ENCODE peak calls at places on chromosomes 7 and 10, in five cellular contexts. One of them, this sample, is unnamed.

GRCh38 chr7:149126662-149127321 is 668 bp upstream of the ZNF425 start:
- DNase-seq in cardiac fibroblast: peak
- DNase-seq in Peyer's patch: peak
- DNase-seq in A549: peak
- DNase-seq in GM13976: peak
- DNase-seq in this sample: no peak

GRCh38 chr10:80460399-80461207 is 6.5 kb downstream of the TSPAN14 start:
- DNase-seq in GM13976: no peak
- DNase-seq in A549: no peak
- DNase-seq in Peyer's patch: peak
- DNase-seq in cardiac fibroblast: peak
- DNase-seq in this sample: no peak

GRCh38 chr10:61456095-61456789 is 3.1 kb upstream of the TMEM26 start:
- DNase-seq in cardiac fibroblast: no peak
- DNase-seq in Peyer's patch: no peak
- DNase-seq in GM13976: no peak
- DNase-seq in A549: no peak
- DNase-seq in this sample: no peak

GRCh38 chr10:3239066-3239919 is 66.7 kb upstream of the PITRM1 start:
- DNase-seq in GM13976: peak
- DNase-seq in Peyer's patch: peak
- DNase-seq in cardiac fibroblast: peak
- DNase-seq in A549: peak
- DNase-seq in this sample: no peak

GRCh38 chr7:137297551-137298463 is 45.7 kb downstream of the PTN start:
- DNase-seq in cardiac fibroblast: no peak
- DNase-seq in Peyer's patch: no peak
- DNase-seq in GM13976: no peak
- DNase-seq in A549: no peak
- DNase-seq in this sample: no peak

GRCh38 chr10:58662314-58662713 is 149.6 kb downstream of the BICC1 start:
- DNase-seq in A549: peak
- DNase-seq in Peyer's patch: no peak
- DNase-seq in cardiac fibroblast: peak
- DNase-seq in GM13976: no peak
- DNase-seq in this sample: peak

GRCh38 chr7:142494021-142494420 is 236.2 kb upstream of the PRSS58 start:
- DNase-seq in Peyer's patch: no peak
- DNase-seq in GM13976: no peak
- DNase-seq in A549: no peak
- DNase-seq in cardiac fibroblast: no peak
- DNase-seq in this sample: no peak

GRCh38 chr7:27564881-27565482 is 97.7 kb downstream of the HIBADH start:
- DNase-seq in Peyer's patch: no peak
- DNase-seq in A549: no peak
- DNase-seq in GM13976: no peak
- DNase-seq in cardiac fibroblast: no peak
- DNase-seq in this sample: no peak

GRCh38 chr7:149719050-149719899 is 54.1 kb downstream of the ZNF467 start:
- DNase-seq in Peyer's patch: no peak
- DNase-seq in GM13976: peak
- DNase-seq in cardiac fibroblast: peak
- DNase-seq in A549: peak
- DNase-seq in this sample: peak

GRCh38 chr10:103969436-103969835 is 2.5 kb downstream of the SLK start:
- DNase-seq in GM13976: no peak
- DNase-seq in A549: no peak
- DNase-seq in cardiac fibroblast: peak
- DNase-seq in Peyer's patch: no peak
- DNase-seq in this sample: no peak

GRCh38 chr7:69656890-69657289 is 58.6 kb downstream of the AUTS2 start:
- DNase-seq in cardiac fibroblast: no peak
- DNase-seq in GM13976: no peak
- DNase-seq in A549: no peak
- DNase-seq in Peyer's patch: no peak
- DNase-seq in this sample: no peak

GRCh38 chr7:51079494-51079893 is 237.1 kb downstream of the COBL start:
- DNase-seq in A549: no peak
- DNase-seq in GM13976: no peak
- DNase-seq in Peyer's patch: no peak
- DNase-seq in cardiac fibroblast: no peak
- DNase-seq in this sample: no peak

GRCh38 chr7:157527686-157528085 is 190.9 kb downstream of the DNAJB6 start:
- DNase-seq in cardiac fibroblast: no peak
- DNase-seq in A549: no peak
- DNase-seq in GM13976: no peak
- DNase-seq in Peyer's patch: peak
- DNase-seq in this sample: no peak

GRCh38 chr10:13773496-13774170 is 186.9 kb downstream of the PRPF18 start:
- DNase-seq in A549: no peak
- DNase-seq in cardiac fibroblast: peak
- DNase-seq in GM13976: no peak
- DNase-seq in Peyer's patch: no peak
- DNase-seq in this sample: no peak

GRCh38 chr10:93368210-93368609 is 113.9 kb downstream of the MYOF start:
- DNase-seq in A549: no peak
- DNase-seq in Peyer's patch: no peak
- DNase-seq in cardiac fibroblast: peak
- DNase-seq in GM13976: no peak
- DNase-seq in this sample: no peak

GRCh38 chr10:58475322-58476277 is 37.1 kb upstream of the BICC1 start:
- DNase-seq in A549: no peak
- DNase-seq in cardiac fibroblast: peak
- DNase-seq in GM13976: no peak
- DNase-seq in Peyer's patch: no peak
- DNase-seq in this sample: no peak

GRCh38 chr7:129615018-129615417 is 3.5 kb downstream of the NRF1 start:
- DNase-seq in Peyer's patch: no peak
- DNase-seq in cardiac fibroblast: peak
- DNase-seq in A549: no peak
- DNase-seq in GM13976: peak
- DNase-seq in this sample: no peak

DNA sequence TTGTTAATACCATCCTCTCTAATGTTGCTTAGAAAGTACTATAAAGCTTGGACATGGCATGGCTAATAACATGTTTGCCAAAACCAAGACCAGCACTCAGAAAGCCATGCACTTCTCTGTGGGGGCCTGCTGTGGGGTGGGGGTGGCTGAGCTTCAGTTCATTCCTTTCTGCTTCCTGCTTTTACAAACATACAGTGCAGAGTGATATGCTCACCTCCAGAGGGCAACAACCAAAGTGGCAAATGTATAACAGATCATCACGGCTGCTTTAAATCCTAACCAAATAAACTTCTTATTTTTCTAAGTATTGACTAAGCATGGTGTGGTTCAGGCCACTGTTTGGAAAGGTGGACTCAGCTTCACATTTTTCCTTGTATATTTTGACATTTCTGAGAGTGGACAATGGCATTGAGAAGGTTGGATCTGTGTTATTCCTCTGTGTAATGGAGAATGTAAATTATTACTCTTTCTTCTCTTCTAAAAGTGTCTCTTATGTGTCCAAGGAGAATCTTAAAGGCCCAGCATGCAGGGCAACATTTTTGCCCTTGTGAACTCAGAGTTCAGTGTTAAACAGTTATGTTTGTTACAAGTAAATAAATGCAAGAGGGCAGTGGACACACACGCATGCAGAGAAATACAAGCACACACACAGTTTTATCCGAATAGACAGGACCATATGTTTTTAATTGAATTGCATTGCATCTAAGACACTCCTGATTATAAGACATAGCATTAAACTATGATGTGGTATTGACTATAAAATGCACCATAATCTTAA is 186.1 kb downstream of the HERPUD2 start:
- DNase-seq in Peyer's patch: no peak
- DNase-seq in GM13976: no peak
- DNase-seq in A549: peak
- DNase-seq in cardiac fibroblast: no peak
- DNase-seq in this sample: no peak
- TF ChIP-seq CTCF in Peyer's patch: no peak
- TF ChIP-seq CTCF in GM13976: no peak
- TF ChIP-seq CTCF in A549: peak
- TF ChIP-seq CTCF in cardiac fibroblast: no peak
- TF ChIP-seq CTCF in this sample: no peak

DNA sequence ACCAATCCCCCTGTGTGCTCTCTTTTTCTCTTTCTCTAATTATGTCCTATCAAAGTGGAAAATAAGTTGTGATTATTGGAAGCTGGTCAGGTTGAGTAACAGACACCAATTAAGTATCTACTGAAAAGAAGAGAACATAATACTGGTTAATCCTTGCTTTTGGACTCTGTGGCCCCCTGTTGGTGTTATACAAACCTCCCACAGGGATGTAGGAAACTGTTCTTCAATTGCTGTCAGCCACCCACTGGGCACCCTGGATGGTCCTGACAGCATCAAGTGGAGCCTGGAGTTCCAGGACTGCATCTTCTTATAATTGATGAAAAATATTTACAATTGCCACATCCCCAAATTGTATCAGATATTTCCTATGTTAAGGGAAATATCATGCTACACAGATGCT is 939.7 kb downstream of the KCNMA1 start:
- DNase-seq in GM13976: no peak
- DNase-seq in A549: no peak
- DNase-seq in Peyer's patch: no peak
- DNase-seq in cardiac fibroblast: no peak
- DNase-seq in this sample: no peak
- TF ChIP-seq CTCF in GM13976: no peak
- TF ChIP-seq CTCF in A549: no peak
- TF ChIP-seq CTCF in Peyer's patch: no peak
- TF ChIP-seq CTCF in cardiac fibroblast: peak
- TF ChIP-seq CTCF in this sample: no peak

GRCh38 chr7:132152490-132152889 is 423.8 kb downstream of the PLXNA4 start:
- DNase-seq in A549: no peak
- DNase-seq in cardiac fibroblast: no peak
- DNase-seq in Peyer's patch: no peak
- DNase-seq in GM13976: no peak
- DNase-seq in this sample: no peak

GRCh38 chr7:132150711-132151110 is 425.6 kb downstream of the PLXNA4 start:
- DNase-seq in cardiac fibroblast: no peak
- DNase-seq in Peyer's patch: no peak
- DNase-seq in A549: no peak
- DNase-seq in GM13976: no peak
- DNase-seq in this sample: no peak

GRCh38 chr7:132155715-132156114 is 420.6 kb downstream of the PLXNA4 start:
- DNase-seq in GM13976: no peak
- DNase-seq in A549: no peak
- DNase-seq in cardiac fibroblast: no peak
- DNase-seq in Peyer's patch: no peak
- DNase-seq in this sample: no peak

GRCh38 chr7:132154695-132155471 is 421.4 kb downstream of the PLXNA4 start:
- DNase-seq in Peyer's patch: no peak
- DNase-seq in A549: no peak
- DNase-seq in cardiac fibroblast: no peak
- DNase-seq in GM13976: no peak
- DNase-seq in this sample: no peak

DNA sequence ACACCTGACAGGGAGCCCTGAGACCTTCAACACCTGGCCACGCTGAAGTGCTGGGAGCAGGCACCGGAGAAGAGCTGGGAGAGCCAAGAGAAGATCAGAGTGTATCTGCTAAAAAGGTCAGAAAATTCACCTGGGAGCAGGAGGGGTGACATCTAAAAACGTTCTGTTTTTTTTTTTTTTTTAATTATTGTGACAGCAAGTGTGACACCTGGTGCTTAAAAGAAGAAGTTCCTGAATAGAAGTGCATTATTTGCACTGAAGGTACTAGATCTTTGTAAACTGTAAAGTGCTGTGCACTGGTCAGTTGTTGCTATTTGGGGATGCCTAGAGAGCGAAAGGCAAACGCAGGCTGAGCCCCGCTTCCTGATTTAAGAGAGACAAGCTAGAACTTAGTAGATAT is 422.0 kb downstream of the PLXNA4 start:
- DNase-seq in Peyer's patch: no peak
- DNase-seq in A549: no peak
- DNase-seq in cardiac fibroblast: no peak
- DNase-seq in GM13976: no peak
- DNase-seq in this sample: no peak
- TF ChIP-seq CTCF in Peyer's patch: no peak
- TF ChIP-seq CTCF in A549: peak
- TF ChIP-seq CTCF in cardiac fibroblast: no peak
- TF ChIP-seq CTCF in GM13976: no peak
- TF ChIP-seq CTCF in this sample: no peak

GRCh38 chr7:135704074-135704473 is 23.9 kb downstream of the SLC13A4 start:
- DNase-seq in GM13976: no peak
- DNase-seq in cardiac fibroblast: no peak
- DNase-seq in A549: peak
- DNase-seq in Peyer's patch: no peak
- DNase-seq in this sample: no peak
- TF ChIP-seq CTCF in GM13976: no peak
- TF ChIP-seq CTCF in cardiac fibroblast: peak
- TF ChIP-seq CTCF in A549: no peak
- TF ChIP-seq CTCF in Peyer's patch: no peak
- TF ChIP-seq CTCF in this sample: peak

GRCh38 chr7:140003913-140004382 is 58.8 kb downstream of the PARP12 start:
- DNase-seq in Peyer's patch: no peak
- DNase-seq in A549: peak
- DNase-seq in GM13976: peak
- DNase-seq in cardiac fibroblast: peak
- DNase-seq in this sample: peak
- TF ChIP-seq CTCF in Peyer's patch: peak
- TF ChIP-seq CTCF in A549: peak
- TF ChIP-seq CTCF in GM13976: peak
- TF ChIP-seq CTCF in cardiac fibroblast: peak
- TF ChIP-seq CTCF in this sample: peak

GRCh38 chr7:38232475-38233366 is 40.7 kb downstream of the TARP start:
- DNase-seq in GM13976: peak
- DNase-seq in cardiac fibroblast: no peak
- DNase-seq in Peyer's patch: peak
- DNase-seq in A549: no peak
- DNase-seq in this sample: no peak
- TF ChIP-seq CTCF in GM13976: peak
- TF ChIP-seq CTCF in cardiac fibroblast: no peak
- TF ChIP-seq CTCF in Peyer's patch: no peak
- TF ChIP-seq CTCF in A549: no peak
- TF ChIP-seq CTCF in this sample: no peak

DNA sequence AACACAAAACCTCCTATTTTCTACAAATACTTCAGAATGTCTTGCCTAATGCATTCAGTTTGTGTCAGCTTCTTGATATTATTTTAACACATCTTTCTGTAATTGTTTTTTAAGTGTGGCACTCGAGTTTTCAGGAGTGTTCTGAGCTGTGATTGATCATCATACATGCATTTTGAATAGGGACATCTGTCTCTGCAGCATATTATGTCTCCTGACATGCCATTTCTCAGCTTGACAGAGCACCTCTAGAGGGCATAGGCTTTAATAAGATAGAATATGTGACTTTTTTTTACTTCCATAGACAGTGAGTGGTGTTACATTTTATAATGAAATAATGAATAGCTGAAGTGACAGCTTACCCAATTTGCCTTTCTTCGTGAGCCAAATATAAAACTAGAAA is 219.2 kb upstream of the HDAC9 start:
- DNase-seq in cardiac fibroblast: no peak
- DNase-seq in GM13976: no peak
- DNase-seq in Peyer's patch: no peak
- DNase-seq in A549: no peak
- DNase-seq in this sample: no peak
- TF ChIP-seq CTCF in cardiac fibroblast: no peak
- TF ChIP-seq CTCF in GM13976: no peak
- TF ChIP-seq CTCF in Peyer's patch: no peak
- TF ChIP-seq CTCF in A549: no peak
- TF ChIP-seq CTCF in this sample: no peak

GRCh38 chr7:73615886-73616285 is 8.4 kb downstream of the MLXIPL start:
- DNase-seq in A549: peak
- DNase-seq in GM13976: no peak
- DNase-seq in cardiac fibroblast: peak
- DNase-seq in Peyer's patch: no peak
- DNase-seq in this sample: no peak
- TF ChIP-seq CTCF in A549: peak
- TF ChIP-seq CTCF in GM13976: no peak
- TF ChIP-seq CTCF in cardiac fibroblast: no peak
- TF ChIP-seq CTCF in Peyer's patch: no peak
- TF ChIP-seq CTCF in this sample: no peak